ENCODE peak calls at places on chromosomes 3 and 15, in five cellular contexts. K, R, M, V and A are unnamed samples.

GRCh38 chr3:186251948-186252619 is 110.0 kb downstream of the DGKG start:
- DNase-seq in K (no peak), R (no peak), M (no peak), V (peak), A (peak)

GRCh38 chr15:58469432-58470353 is 37.9 kb downstream of the LIPC start:
- DNase-seq in K (peak), R (peak), M (peak), V (peak), A (peak)

GRCh38 chr15:87631093-87631492 is 625.4 kb downstream of the NTRK3 start:
- DNase-seq in K (no peak), R (no peak), M (no peak), V (no peak), A (no peak)

GRCh38 chr15:58957101-58957973 is 23.9 kb upstream of the SLTM start:
- DNase-seq in K (peak), R (peak), M (peak), V (peak), A (peak)

GRCh38 chr3:30078736-30079135 is 527.7 kb upstream of the TGFBR2 start:
- DNase-seq in K (no peak), R (no peak), M (no peak), V (no peak), A (no peak)

GRCh38 chr15:25171856-25172687 is 217.3 kb downstream of the SNRPN start:
- DNase-seq in K (no peak), R (no peak), M (no peak), V (no peak), A (no peak)

GRCh38 chr15:78082743-78083110 is 5.2 kb upstream of the TBC1D2B start:
- DNase-seq in K (no peak), R (no peak), M (no peak), V (no peak), A (no peak)

GRCh38 chr3:123611077-123611476 is 26.2 kb upstream of the HACD2 start:
- DNase-seq in K (no peak), R (peak), M (no peak), V (no peak), A (no peak)

GRCh38 chr15:77186518-77187095 is 115.7 kb upstream of the TSPAN3 start:
- DNase-seq in K (no peak), R (peak), M (no peak), V (peak), A (peak)

GRCh38 chr15:67542192-67542461 is 376 bp upstream of the MAP2K5 start:
- DNase-seq in K (no peak), R (no peak), M (no peak), V (no peak), A (no peak)

GRCh38 chr15:80264031-80264430 is 12.0 kb upstream of the CTXND1 start:
- DNase-seq in K (no peak), R (no peak), M (no peak), V (no peak), A (no peak)

GRCh38 chr15:89551502-89551901 is 23.8 kb upstream of the TICRR start:
- DNase-seq in K (no peak), R (peak), M (no peak), V (no peak), A (peak)

GRCh38 chr3:56962200-56962599 is 98.3 kb upstream of the SPATA12 start:
- DNase-seq in K (no peak), R (no peak), M (no peak), V (no peak), A (no peak)

GRCh38 chr15:35958021-35958420 is 412.1 kb upstream of the DPH6 start:
- DNase-seq in K (no peak), R (no peak), M (no peak), V (no peak), A (no peak)

GRCh38 chr3:151415289-151415688 is 30.7 kb upstream of the P2RY12 start:
- DNase-seq in K (no peak), R (no peak), M (no peak), V (no peak), A (no peak)

GRCh38 chr3:17927036-17927435 is 184.6 kb upstream of the TBC1D5 start:
- DNase-seq in K (no peak), R (no peak), M (no peak), V (no peak), A (no peak)

GRCh38 chr3:157398598-157398997 is 38.1 kb upstream of the PTX3 start:
- DNase-seq in K (no peak), R (no peak), M (no peak), V (peak), A (no peak)

GRCh38 chr3:188978772-188979171 is 193.0 kb upstream of the TPRG1 start:
- DNase-seq in K (peak), R (no peak), M (peak), V (no peak), A (no peak)

GRCh38 chr3:139339219-139339906 is 4.5 kb upstream of the MRPS22 start:
- DNase-seq in K (no peak), R (no peak), M (no peak), V (peak), A (peak)

GRCh38 chr15:60679256-60679655 is 200.3 kb upstream of the ICE2 start:
- DNase-seq in K (no peak), R (no peak), M (no peak), V (no peak), A (no peak)

GRCh38 chr3:195736866-195737490 is 16.2 kb downstream of the MUC20 start:
- DNase-seq in K (no peak), R (no peak), M (no peak), V (no peak), A (no peak)

GRCh38 chr3:96779810-96780209 is 34.6 kb upstream of the EPHA6 start:
- DNase-seq in K (no peak), R (no peak), M (no peak), V (peak), A (peak)

GRCh38 chr3:129829640-129830039 is 63.9 kb downstream of the TMCC1 start:
- DNase-seq in K (peak), R (peak), M (peak), V (peak), A (peak)

GRCh38 chr3:172094621-172095557 is 55.5 kb downstream of the FNDC3B start:
- DNase-seq in K (no peak), R (peak), M (no peak), V (no peak), A (no peak)

DNA sequence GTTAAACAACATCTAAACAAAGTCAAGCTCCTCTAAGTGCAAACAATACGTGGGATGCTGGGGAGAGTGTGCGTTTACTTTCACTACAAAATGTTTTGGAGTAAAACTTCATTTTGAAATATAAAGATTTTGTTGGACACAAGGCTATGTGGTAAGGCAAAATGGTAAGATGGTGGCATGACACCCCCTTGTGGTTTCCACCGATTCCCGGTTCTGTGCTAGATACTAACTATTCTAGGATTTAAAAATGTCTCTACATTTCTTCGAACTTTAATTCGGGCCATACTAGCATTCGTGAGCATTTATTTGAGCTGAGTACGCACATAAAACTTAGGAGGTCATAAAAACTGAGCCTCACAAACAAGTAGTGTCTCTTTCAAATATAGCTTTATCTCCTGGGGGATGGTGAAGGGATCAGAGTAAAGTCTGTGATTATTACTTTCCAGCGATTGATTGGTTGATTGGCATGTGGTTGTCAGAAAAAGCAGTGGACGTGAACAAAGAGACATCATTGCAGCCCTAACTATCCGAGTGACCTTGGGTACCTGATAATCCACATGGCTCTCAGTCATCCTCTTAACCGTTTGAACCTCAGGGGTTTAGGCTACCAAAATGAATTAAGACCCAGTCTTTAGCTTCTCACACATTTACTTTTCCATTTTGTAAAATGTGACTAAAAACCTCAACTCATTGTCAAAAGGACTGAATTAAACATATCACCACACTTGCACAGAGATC is 1.1 kb upstream of the ZNF639 start:
- DNase-seq in K (peak), R (peak), M (peak), V (peak), A (peak)
- TF ChIP-seq MYC in K (no peak), R (no peak), M (no peak), V (no peak), A (no peak)

GRCh38 chr15:98855067-98855814 is 152.4 kb downstream of the PGPEP1L start:
- DNase-seq in K (no peak), R (no peak), M (no peak), V (no peak), A (no peak)

GRCh38 chr15:98854496-98854895 is 153.1 kb downstream of the PGPEP1L start:
- DNase-seq in K (no peak), R (no peak), M (no peak), V (no peak), A (no peak)

GRCh38 chr15:98853161-98853560 is 154.4 kb downstream of the PGPEP1L start:
- DNase-seq in K (peak), R (peak), M (peak), V (peak), A (peak)

GRCh38 chr15:98853593-98854420 is 153.8 kb downstream of the PGPEP1L start:
- DNase-seq in K (no peak), R (no peak), M (no peak), V (no peak), A (no peak)

GRCh38 chr15:98850991-98851776 is 156.4 kb downstream of the PGPEP1L start:
- DNase-seq in K (peak), R (peak), M (peak), V (peak), A (peak)
- H3K4me3 ChIP-seq in K (peak), R (no peak), M (peak), V (no peak), A (peak)

DNA sequence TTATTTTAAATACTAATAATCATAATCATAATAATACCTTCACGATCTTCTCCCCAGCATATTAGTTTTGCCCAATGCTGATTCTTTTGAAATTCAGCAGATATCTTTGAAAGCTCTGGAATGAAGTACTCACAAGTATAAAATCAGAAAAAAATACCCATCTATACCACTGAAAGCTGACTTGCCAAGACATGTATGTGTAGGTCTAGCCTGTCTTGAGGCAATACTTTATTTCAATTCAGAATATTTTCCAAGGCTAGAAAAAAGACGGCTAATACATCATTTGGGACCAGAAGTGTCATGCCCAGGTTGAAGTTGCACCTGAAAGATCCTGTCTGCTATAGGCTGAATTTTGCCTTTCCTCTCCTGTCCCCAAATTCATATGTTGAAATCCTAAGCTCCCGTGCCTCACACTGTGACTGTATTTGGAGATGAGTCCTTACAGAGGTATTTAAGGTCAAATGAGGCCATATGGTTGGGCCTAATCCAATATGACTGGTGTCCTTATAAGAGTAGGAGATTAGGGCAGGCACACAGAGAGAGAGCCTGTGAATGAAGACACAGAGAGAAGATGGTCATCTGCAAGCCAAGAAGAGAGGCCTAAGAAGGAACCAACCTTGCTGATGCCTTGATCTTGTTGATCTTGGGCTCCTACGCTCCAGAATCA is 255.9 kb upstream of the CMC1 start:
- DNase-seq in K (no peak), R (no peak), M (no peak), V (no peak), A (no peak)
- TF ChIP-seq MYC in K (no peak), R (no peak), M (no peak), V (no peak), A (no peak)

DNA sequence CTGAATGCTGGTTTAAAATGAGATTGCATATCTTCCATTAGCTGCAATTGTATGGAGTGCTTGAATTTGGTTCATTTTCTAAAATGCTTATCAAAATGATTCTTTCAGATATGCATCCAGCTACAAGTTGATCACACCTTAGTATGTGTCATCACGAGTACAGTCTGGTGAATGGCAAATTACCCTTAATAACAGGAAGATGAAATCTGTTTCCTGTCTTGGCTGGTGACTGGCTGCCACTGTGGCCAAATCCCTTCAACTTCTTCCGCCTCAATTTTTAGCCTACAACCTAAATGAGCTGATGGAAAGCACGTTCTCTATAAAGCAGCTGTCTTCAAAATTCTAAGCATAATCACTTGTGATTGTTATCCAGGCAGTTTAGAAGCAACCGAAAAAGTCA is 387.2 kb upstream of the NECTIN3 start:
- DNase-seq in K (no peak), R (peak), M (no peak), V (no peak), A (no peak)
- H3K4me3 ChIP-seq in K (no peak), R (no peak), M (no peak), V (no peak), A (no peak)

DNA sequence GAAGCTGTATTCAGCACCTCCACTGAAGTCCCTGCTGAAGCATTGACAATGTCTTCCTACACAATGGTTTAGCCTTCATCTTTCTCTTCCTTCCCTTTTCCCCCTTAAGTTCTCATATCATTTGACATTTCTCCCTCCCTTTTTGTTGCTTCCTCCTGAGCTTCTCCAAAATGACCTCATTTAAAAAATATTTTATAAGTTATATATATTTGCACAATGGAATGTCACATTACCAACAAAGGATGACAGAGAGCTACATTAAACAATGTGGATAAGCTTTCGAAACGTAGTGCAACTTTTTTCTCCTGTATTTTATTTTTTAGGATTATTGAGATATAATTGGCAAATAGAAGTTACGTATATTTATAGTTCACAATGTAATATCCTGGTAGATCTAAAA is 13.2 kb upstream of the DLG1 start:
- DNase-seq in K (no peak), R (no peak), M (no peak), V (no peak), A (no peak)
- TF ChIP-seq MYC in K (no peak), R (no peak), M (no peak), V (no peak), A (no peak)

DNA sequence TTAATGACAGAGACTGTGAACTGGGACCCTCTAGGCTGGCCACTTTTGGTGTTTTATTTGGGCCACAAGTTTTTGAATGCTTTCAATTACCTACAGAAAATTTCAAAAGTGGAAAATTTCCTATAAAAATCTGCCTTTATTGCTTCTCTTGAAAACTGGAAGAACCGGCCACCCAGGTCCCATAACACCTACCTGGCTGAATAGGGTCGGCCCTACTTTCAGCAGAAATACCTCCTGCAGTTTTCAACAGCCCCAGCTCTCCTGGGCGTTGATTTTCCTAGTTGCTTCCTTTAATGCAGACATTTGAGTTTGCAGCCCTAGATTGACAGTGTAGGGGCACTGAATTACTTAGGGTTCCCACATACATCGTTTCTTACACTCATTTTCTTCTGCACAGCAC is 719 bp upstream of the SRPRB start:
- DNase-seq in K (no peak), R (no peak), M (no peak), V (no peak), A (no peak)
- H3K4me3 ChIP-seq in K (no peak), R (no peak), M (peak), V (no peak), A (no peak)

GRCh38 chr3:44061961-44062360 is 179.7 kb upstream of the TOPAZ1 start:
- DNase-seq in K (no peak), R (no peak), M (no peak), V (no peak), A (no peak)
- TF ChIP-seq MYC in K (no peak), R (no peak), M (no peak), V (no peak), A (no peak)

DNA sequence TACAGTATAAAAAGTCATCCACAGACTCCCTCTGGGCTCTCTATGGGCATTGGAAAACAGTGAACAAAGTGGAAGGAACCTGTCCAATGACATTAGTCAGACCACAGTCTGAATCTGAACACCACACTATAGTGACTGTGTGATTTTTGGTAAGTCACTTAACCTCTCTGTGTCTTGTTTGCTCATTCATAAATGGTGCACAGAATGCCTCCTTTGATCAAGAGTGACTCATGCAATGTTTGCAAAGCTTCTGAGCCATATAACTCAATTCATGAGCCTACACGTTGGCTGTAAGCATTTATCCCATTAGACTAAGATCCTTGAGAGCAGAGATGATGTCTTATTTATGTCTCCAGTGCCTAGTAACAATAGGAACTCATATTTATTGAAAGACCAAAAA is 46.7 kb downstream of the SV2B start:
- DNase-seq in K (no peak), R (no peak), M (no peak), V (no peak), A (no peak)
- H3K4me3 ChIP-seq in K (no peak), R (no peak), M (no peak), V (no peak), A (no peak)

DNA sequence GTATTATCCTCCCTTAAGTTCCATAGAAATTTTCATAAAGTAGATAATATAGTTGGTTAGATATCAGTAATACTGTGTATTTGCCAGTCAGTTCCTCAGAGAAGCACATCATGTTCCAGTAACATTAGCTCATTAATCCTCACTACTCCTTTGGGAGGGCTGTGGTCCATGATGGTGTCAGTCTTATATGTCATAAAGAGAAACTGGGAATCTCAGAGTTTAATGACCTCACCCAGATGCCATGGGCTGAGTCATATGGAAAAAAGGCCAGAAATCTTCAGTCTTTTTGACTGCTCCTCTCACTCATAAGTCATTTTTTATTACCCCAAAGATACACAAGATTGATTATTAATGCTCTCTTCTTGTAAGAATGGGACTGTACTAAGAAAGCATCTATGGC is 188.6 kb downstream of the CHL1 start:
- DNase-seq in K (no peak), R (no peak), M (no peak), V (no peak), A (no peak)
- TF ChIP-seq MYC in K (no peak), R (no peak), M (no peak), V (no peak), A (no peak)

DNA sequence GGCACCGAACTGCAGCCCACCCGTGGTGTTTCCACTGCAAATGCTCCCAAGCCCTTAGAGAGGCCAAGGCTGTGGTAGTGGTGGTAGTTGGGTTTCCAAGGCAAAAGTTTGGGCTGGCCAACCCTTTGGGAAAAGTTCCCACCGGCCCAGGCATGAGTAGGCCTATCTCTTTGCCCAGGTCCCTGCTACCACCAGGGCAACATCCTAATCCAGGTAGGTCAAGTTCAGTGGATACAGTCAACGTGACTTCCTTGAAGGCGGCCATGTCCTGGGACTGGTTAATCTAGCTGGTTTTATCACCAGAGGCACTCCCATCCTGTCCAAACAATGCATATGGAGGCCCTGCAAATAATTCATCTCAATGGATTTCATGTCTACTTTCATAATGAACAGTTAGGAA is 1.6 kb upstream of the ONECUT1 start:
- DNase-seq in K (no peak), R (no peak), M (no peak), V (no peak), A (no peak)
- H3K4me3 ChIP-seq in K (no peak), R (no peak), M (no peak), V (no peak), A (no peak)